ENCODE peak calls at places on chromosomes 1 and 21, in eight cellular contexts. One of them, this sample, is unnamed.

GRCh38 chr1:59020151-59020997 is 236.5 kb upstream of the JUN start:
- DNase-seq in CD8-positive, alpha-beta T cell: peak; percentile 53
- DNase-seq in brain microvascular endothelial cell: peak; percentile 65
- DNase-seq in right atrium auricular region: no peak
- DNase-seq in GM23248: peak; percentile 88
- DNase-seq in IMR-90: peak; percentile 86
- DNase-seq in GM12878: peak; percentile 87
- DNase-seq in prostate gland: peak; percentile 31
- DNase-seq in this sample: peak; percentile 72

GRCh38 chr1:3423245-3423829 is 31.1 kb upstream of the ARHGEF16 start:
- DNase-seq in prostate gland: no peak
- DNase-seq in IMR-90: no peak
- DNase-seq in brain microvascular endothelial cell: no peak
- DNase-seq in GM12878: no peak
- DNase-seq in right atrium auricular region: peak; percentile 65
- DNase-seq in CD8-positive, alpha-beta T cell: no peak
- DNase-seq in GM23248: no peak
- DNase-seq in this sample: no peak

GRCh38 chr1:145729661-145730436 is 10.6 kb downstream of the CD160 start:
- DNase-seq in GM12878: no peak
- DNase-seq in CD8-positive, alpha-beta T cell: no peak
- DNase-seq in right atrium auricular region: no peak
- DNase-seq in GM23248: peak; percentile 46
- DNase-seq in IMR-90: no peak
- DNase-seq in prostate gland: no peak
- DNase-seq in brain microvascular endothelial cell: no peak
- DNase-seq in this sample: no peak

GRCh38 chr1:205504311-205505075 is at the start of gene CDK18:
- DNase-seq in brain microvascular endothelial cell: no peak
- DNase-seq in prostate gland: peak; percentile 86
- DNase-seq in right atrium auricular region: peak; percentile 74
- DNase-seq in IMR-90: no peak
- DNase-seq in GM12878: no peak
- DNase-seq in CD8-positive, alpha-beta T cell: peak; percentile 53
- DNase-seq in GM23248: no peak
- DNase-seq in this sample: peak; percentile 27

GRCh38 chr21:33732038-33732437 is 89.7 kb downstream of the ITSN1 start:
- DNase-seq in right atrium auricular region: no peak
- DNase-seq in GM12878: no peak
- DNase-seq in IMR-90: no peak
- DNase-seq in CD8-positive, alpha-beta T cell: no peak
- DNase-seq in prostate gland: no peak
- DNase-seq in GM23248: no peak
- DNase-seq in brain microvascular endothelial cell: peak; percentile 27
- DNase-seq in this sample: no peak

GRCh38 chr1:5164155-5164554 is 509.7 kb downstream of the AJAP1 start:
- DNase-seq in CD8-positive, alpha-beta T cell: no peak
- DNase-seq in IMR-90: no peak
- DNase-seq in brain microvascular endothelial cell: no peak
- DNase-seq in GM23248: no peak
- DNase-seq in prostate gland: no peak
- DNase-seq in right atrium auricular region: no peak
- DNase-seq in GM12878: no peak
- DNase-seq in this sample: no peak

GRCh38 chr21:39715804-39716397 is 29.1 kb upstream of the IGSF5 start:
- DNase-seq in CD8-positive, alpha-beta T cell: no peak
- DNase-seq in right atrium auricular region: no peak
- DNase-seq in IMR-90: peak; percentile 32
- DNase-seq in GM12878: no peak
- DNase-seq in brain microvascular endothelial cell: peak; percentile 45
- DNase-seq in prostate gland: peak; percentile 45
- DNase-seq in GM23248: peak; percentile 59
- DNase-seq in this sample: peak; percentile 3

GRCh38 chr1:53469373-53469772 is 10.2 kb downstream of the DMRTB1 start:
- DNase-seq in brain microvascular endothelial cell: no peak
- DNase-seq in CD8-positive, alpha-beta T cell: no peak
- DNase-seq in GM23248: no peak
- DNase-seq in GM12878: no peak
- DNase-seq in prostate gland: no peak
- DNase-seq in IMR-90: no peak
- DNase-seq in right atrium auricular region: no peak
- DNase-seq in this sample: no peak

GRCh38 chr1:12572506-12572905 is 45.5 kb downstream of the DHRS3 start:
- DNase-seq in GM23248: no peak
- DNase-seq in prostate gland: no peak
- DNase-seq in GM12878: no peak
- DNase-seq in IMR-90: no peak
- DNase-seq in brain microvascular endothelial cell: peak; percentile 71
- DNase-seq in CD8-positive, alpha-beta T cell: no peak
- DNase-seq in right atrium auricular region: no peak
- DNase-seq in this sample: no peak

GRCh38 chr1:12574757-12575139 is 43.3 kb downstream of the DHRS3 start:
- DNase-seq in prostate gland: no peak
- DNase-seq in right atrium auricular region: no peak
- DNase-seq in brain microvascular endothelial cell: no peak
- DNase-seq in CD8-positive, alpha-beta T cell: no peak
- DNase-seq in GM12878: no peak
- DNase-seq in IMR-90: no peak
- DNase-seq in GM23248: no peak
- DNase-seq in this sample: no peak

GRCh38 chr1:12577020-12577419 is 41.0 kb downstream of the DHRS3 start:
- DNase-seq in GM23248: no peak
- DNase-seq in CD8-positive, alpha-beta T cell: no peak
- DNase-seq in right atrium auricular region: no peak
- DNase-seq in brain microvascular endothelial cell: no peak
- DNase-seq in IMR-90: no peak
- DNase-seq in prostate gland: no peak
- DNase-seq in GM12878: no peak
- DNase-seq in this sample: no peak

GRCh38 chr1:12570291-12570690 is 47.7 kb downstream of the DHRS3 start:
- DNase-seq in CD8-positive, alpha-beta T cell: no peak
- DNase-seq in right atrium auricular region: no peak
- DNase-seq in prostate gland: no peak
- DNase-seq in GM12878: no peak
- DNase-seq in IMR-90: no peak
- DNase-seq in GM23248: no peak
- DNase-seq in brain microvascular endothelial cell: no peak
- DNase-seq in this sample: no peak

DNA sequence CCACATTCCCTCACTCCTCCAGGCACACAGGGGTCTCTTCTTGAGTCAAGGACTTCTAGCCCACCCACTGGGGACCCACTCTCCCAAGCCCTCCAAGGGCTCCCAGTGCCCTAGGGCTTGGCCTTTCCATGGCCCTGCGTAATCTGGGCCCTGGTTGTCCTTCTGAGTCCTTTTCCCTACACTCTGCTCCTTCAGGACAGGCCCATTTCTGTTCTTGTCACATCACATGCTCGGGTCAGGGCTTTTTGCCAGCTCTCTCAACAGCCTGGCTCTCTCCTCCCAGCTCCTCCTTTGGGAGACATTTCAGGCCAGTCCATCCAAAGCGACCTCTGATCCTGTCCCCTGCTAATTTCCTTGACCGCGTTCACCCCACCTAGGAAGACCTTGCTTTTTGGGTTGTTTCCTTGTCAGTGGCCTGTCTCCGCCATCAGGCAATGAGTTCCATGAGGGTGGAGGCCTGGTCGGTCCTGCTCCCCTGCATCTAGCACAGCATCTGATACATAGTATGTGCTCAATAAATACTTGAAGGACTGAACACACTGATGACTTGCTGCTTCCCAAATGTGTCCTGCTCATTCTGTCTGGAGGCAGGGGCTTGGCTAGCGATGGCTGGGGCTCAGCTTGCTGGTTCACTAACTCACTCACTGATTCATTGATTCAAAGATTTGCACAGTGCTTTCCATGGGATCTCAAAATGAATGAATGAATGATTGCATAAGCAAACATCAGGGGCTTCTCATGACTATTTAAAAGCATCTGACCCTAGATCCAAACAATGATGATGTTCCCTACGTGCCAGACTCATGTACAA is 44.8 kb downstream of the DHRS3 start:
- DNase-seq in right atrium auricular region: no peak
- DNase-seq in GM23248: no peak
- DNase-seq in CD8-positive, alpha-beta T cell: no peak
- DNase-seq in prostate gland: no peak
- DNase-seq in brain microvascular endothelial cell: no peak
- DNase-seq in GM12878: no peak
- DNase-seq in IMR-90: no peak
- DNase-seq in this sample: no peak
- H3K27ac ChIP-seq in right atrium auricular region: peak overlapping the region; percentile 17
- H3K27ac ChIP-seq in GM23248: no peak overlapping the region
- H3K27ac ChIP-seq in CD8-positive, alpha-beta T cell: no peak overlapping the region
- H3K27ac ChIP-seq in prostate gland: no peak overlapping the region
- H3K27ac ChIP-seq in brain microvascular endothelial cell: peak overlapping the region; percentile 93
- H3K27ac ChIP-seq in GM12878: no peak overlapping the region
- H3K27ac ChIP-seq in IMR-90: no peak overlapping the region
- H3K27ac ChIP-seq in this sample: no peak overlapping the region

GRCh38 chr1:24292887-24293286 is 26.3 kb upstream of the GRHL3 start:
- DNase-seq in GM12878: no peak
- DNase-seq in brain microvascular endothelial cell: no peak
- DNase-seq in prostate gland: no peak
- DNase-seq in GM23248: no peak
- DNase-seq in right atrium auricular region: no peak
- DNase-seq in CD8-positive, alpha-beta T cell: no peak
- DNase-seq in IMR-90: no peak
- DNase-seq in this sample: no peak
- H3K36me3 ChIP-seq in GM12878: no peaks in the 10 kb centered on the region
- H3K36me3 ChIP-seq in brain microvascular endothelial cell: no peaks in the 10 kb centered on the region
- H3K36me3 ChIP-seq in prostate gland: no peaks in the 10 kb centered on the region
- H3K36me3 ChIP-seq in GM23248: no peaks in the 10 kb centered on the region
- H3K36me3 ChIP-seq in right atrium auricular region: no peaks in the 10 kb centered on the region
- H3K36me3 ChIP-seq in CD8-positive, alpha-beta T cell: no peaks in the 10 kb centered on the region
- H3K36me3 ChIP-seq in IMR-90: no peaks in the 10 kb centered on the region
- H3K36me3 ChIP-seq in this sample: no peaks in the 10 kb centered on the region

GRCh38 chr21:45951676-45952075 is 29.9 kb upstream of the COL6A1 start:
- DNase-seq in prostate gland: no peak
- DNase-seq in CD8-positive, alpha-beta T cell: no peak
- DNase-seq in brain microvascular endothelial cell: no peak
- DNase-seq in GM23248: no peak
- DNase-seq in GM12878: no peak
- DNase-seq in right atrium auricular region: no peak
- DNase-seq in IMR-90: no peak
- DNase-seq in this sample: no peak

GRCh38 chr21:45957551-45957950 is 24.0 kb upstream of the COL6A1 start:
- DNase-seq in right atrium auricular region: no peak
- DNase-seq in IMR-90: no peak
- DNase-seq in CD8-positive, alpha-beta T cell: no peak
- DNase-seq in GM12878: no peak
- DNase-seq in brain microvascular endothelial cell: no peak
- DNase-seq in GM23248: no peak
- DNase-seq in prostate gland: no peak
- DNase-seq in this sample: no peak

GRCh38 chr21:45954921-45955320 is 26.6 kb upstream of the COL6A1 start:
- DNase-seq in right atrium auricular region: no peak
- DNase-seq in CD8-positive, alpha-beta T cell: no peak
- DNase-seq in GM12878: no peak
- DNase-seq in prostate gland: no peak
- DNase-seq in GM23248: no peak
- DNase-seq in brain microvascular endothelial cell: no peak
- DNase-seq in IMR-90: no peak
- DNase-seq in this sample: no peak

GRCh38 chr21:45952974-45953373 is 28.6 kb upstream of the COL6A1 start:
- DNase-seq in brain microvascular endothelial cell: no peak
- DNase-seq in CD8-positive, alpha-beta T cell: no peak
- DNase-seq in GM12878: no peak
- DNase-seq in prostate gland: no peak
- DNase-seq in right atrium auricular region: no peak
- DNase-seq in GM23248: no peak
- DNase-seq in IMR-90: no peak
- DNase-seq in this sample: no peak

GRCh38 chr21:45954271-45954670 is 27.3 kb upstream of the COL6A1 start:
- DNase-seq in right atrium auricular region: no peak
- DNase-seq in GM23248: peak; percentile 88
- DNase-seq in GM12878: no peak
- DNase-seq in prostate gland: no peak
- DNase-seq in brain microvascular endothelial cell: peak; percentile 32
- DNase-seq in CD8-positive, alpha-beta T cell: no peak
- DNase-seq in IMR-90: no peak
- DNase-seq in this sample: no peak
- H3K27ac ChIP-seq in right atrium auricular region: peak overlapping the region; percentile 76
- H3K27ac ChIP-seq in GM23248: peak overlapping the region; percentile 64
- H3K27ac ChIP-seq in GM12878: no peak overlapping the region
- H3K27ac ChIP-seq in prostate gland: peak overlapping the region; percentile 4
- H3K27ac ChIP-seq in brain microvascular endothelial cell: no peak overlapping the region
- H3K27ac ChIP-seq in CD8-positive, alpha-beta T cell: no peak overlapping the region
- H3K27ac ChIP-seq in IMR-90: no peak overlapping the region
- H3K27ac ChIP-seq in this sample: no peak overlapping the region

DNA sequence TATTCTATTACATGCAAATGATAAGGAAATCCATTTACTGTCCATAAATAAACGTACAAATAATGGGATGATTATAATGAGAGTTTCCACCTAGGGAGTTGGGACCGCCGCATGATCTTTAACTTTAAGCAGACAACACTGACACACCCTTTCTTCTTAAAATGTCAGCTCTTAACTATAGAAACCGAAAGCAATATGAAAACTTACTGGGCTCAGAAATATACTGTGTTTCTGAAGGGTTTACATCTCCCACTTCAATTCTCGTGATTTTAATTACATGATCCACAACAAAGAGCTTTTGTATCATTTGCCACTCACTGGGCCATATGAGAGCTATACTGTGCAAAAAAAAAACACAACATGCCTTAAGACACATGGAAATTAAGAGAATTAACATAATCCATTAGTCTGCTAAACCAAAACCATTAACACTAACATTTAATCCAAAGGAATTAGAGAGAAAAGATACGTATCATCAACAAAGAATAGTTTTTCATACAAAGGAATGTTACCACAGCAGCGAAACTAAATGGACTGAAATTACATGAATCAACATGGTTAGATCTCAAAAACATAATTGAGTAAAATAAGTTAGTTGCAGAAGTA is 35.0 kb upstream of the RAP1GAP start:
- DNase-seq in prostate gland: no peak
- DNase-seq in GM12878: no peak
- DNase-seq in CD8-positive, alpha-beta T cell: no peak
- DNase-seq in GM23248: no peak
- DNase-seq in brain microvascular endothelial cell: no peak
- DNase-seq in right atrium auricular region: no peak
- DNase-seq in IMR-90: no peak
- DNase-seq in this sample: no peak
- H3K36me3 ChIP-seq in prostate gland: no peaks in the 10 kb centered on the region
- H3K36me3 ChIP-seq in GM12878: peaks cover 43% of the 10 kb centered on the region
- H3K36me3 ChIP-seq in CD8-positive, alpha-beta T cell: peaks cover 43% of the 10 kb centered on the region
- H3K36me3 ChIP-seq in GM23248: peaks cover 28% of the 10 kb centered on the region
- H3K36me3 ChIP-seq in brain microvascular endothelial cell: peaks cover 34% of the 10 kb centered on the region
- H3K36me3 ChIP-seq in right atrium auricular region: peaks cover 64% of the 10 kb centered on the region
- H3K36me3 ChIP-seq in IMR-90: peaks cover 22% of the 10 kb centered on the region
- H3K36me3 ChIP-seq in this sample: peaks cover 63% of the 10 kb centered on the region